ENCODE peak calls at places on chromosomes 13 and 19, in nine cellular contexts. C is thoracic aorta, G is suprapubic skin, K is tibial nerve, D is pancreas, I is psoas muscle, B is A549, T is heart right ventricle, M is A673. W is an unnamed sample.

GRCh38 chr19:18385675-18386542 is at the start of gene GDF15:
- DNase-seq in C (no peak), G (peak; percentile 87), K (peak; percentile 70), D (peak; percentile 96), I (peak; percentile 67), B (peak; percentile 87), T (peak; percentile 40), M (peak; percentile 36), W (peak; percentile 69)

GRCh38 chr19:12786149-12786870 is 5.0 kb upstream of the JUNB start:
- DNase-seq in C (no peak), G (peak; percentile 86), K (no peak), D (peak; percentile 88), I (peak; percentile 78), B (no peak), T (peak; percentile 72), M (no peak), W (peak; percentile 82)

GRCh38 chr13:109330941-109331340 is 455.4 kb downstream of the IRS2 start:
- DNase-seq in C (no peak), G (no peak), K (no peak), D (no peak), I (no peak), B (no peak), T (no peak), M (no peak), W (no peak)

GRCh38 chr19:7783991-7784421 is 21.0 kb downstream of the CLEC4M start:
- DNase-seq in C (no peak), G (no peak), K (peak; percentile 15), D (no peak), I (no peak), B (peak; percentile 25), T (no peak), M (no peak), W (no peak)

GRCh38 chr13:82822935-82823334 is 1059.3 kb downstream of the SLITRK1 start:
- DNase-seq in C (no peak), G (no peak), K (no peak), D (peak; percentile 10), I (peak; percentile 40), B (no peak), T (no peak), M (no peak), W (no peak)

GRCh38 chr13:86464193-86464592 is 665.0 kb upstream of the SLITRK6 start:
- DNase-seq in C (no peak), G (no peak), K (no peak), D (no peak), I (no peak), B (no peak), T (no peak), M (peak; percentile 21), W (no peak)

GRCh38 chr19:40578442-40578908 is 1.8 kb downstream of the SHKBP1 start:
- DNase-seq in C (no peak), G (no peak), K (no peak), D (no peak), I (no peak), B (peak; percentile 79), T (peak; percentile 47), M (peak; percentile 73), W (no peak)

GRCh38 chr13:92843549-92843948 is 383.1 kb upstream of the GPC6 start:
- DNase-seq in C (no peak), G (no peak), K (no peak), D (no peak), I (no peak), B (no peak), T (no peak), M (peak; percentile 26), W (no peak)

GRCh38 chr13:108084840-108085239 is 130.5 kb downstream of the LIG4 start:
- DNase-seq in C (no peak), G (no peak), K (no peak), D (no peak), I (no peak), B (no peak), T (no peak), M (no peak), W (no peak)

GRCh38 chr19:32858559-32858958 is 11.0 kb downstream of the SLC7A9 start:
- DNase-seq in C (no peak), G (no peak), K (no peak), D (no peak), I (no peak), B (no peak), T (no peak), M (no peak), W (no peak)

GRCh38 chr19:6800991-6801396 is 28.5 kb downstream of the VAV1 start:
- DNase-seq in C (no peak), G (no peak), K (no peak), D (no peak), I (no peak), B (peak; percentile 58), T (no peak), M (no peak), W (no peak)

GRCh38 chr13:79451500-79451962 is 29.4 kb upstream of the NDFIP2 start:
- DNase-seq in C (no peak), G (no peak), K (no peak), D (no peak), I (no peak), B (peak; percentile 13), T (no peak), M (peak; percentile 60), W (no peak)

GRCh38 chr19:1860133-1860775 is 3.1 kb downstream of the KLF16 start:
- DNase-seq in C (no peak), G (no peak), K (no peak), D (peak; percentile 64), I (no peak), B (no peak), T (peak; percentile 79), M (peak; percentile 87), W (peak; percentile 72)

GRCh38 chr13:96690998-96691397 is 303.3 kb downstream of the OXGR1 start:
- DNase-seq in C (no peak), G (no peak), K (no peak), D (no peak), I (no peak), B (no peak), T (no peak), M (no peak), W (no peak)

GRCh38 chr19:38229585-38230073 is 5.6 kb upstream of the DPF1 start:
- DNase-seq in C (no peak), G (no peak), K (no peak), D (peak; percentile 40), I (peak; percentile 69), B (peak; percentile 93), T (peak; percentile 52), M (peak; percentile 91), W (no peak)

GRCh38 chr13:48906200-48906599 is 69.5 kb upstream of the FNDC3A start:
- DNase-seq in C (no peak), G (no peak), K (no peak), D (no peak), I (no peak), B (no peak), T (no peak), M (no peak), W (no peak)

GRCh38 chr19:15373644-15374043 is 5.9 kb downstream of the AKAP8 start:
- DNase-seq in C (no peak), G (no peak), K (no peak), D (no peak), I (peak; percentile 57), B (no peak), T (no peak), M (no peak), W (no peak)

GRCh38 chr19:13849991-13850909 is 26.7 kb upstream of the NANOS3 start:
- DNase-seq in C (no peak), G (peak; percentile 88), K (peak; percentile 77), D (peak; percentile 94), I (peak; percentile 93), B (no peak), T (peak; percentile 84), M (peak; percentile 86), W (peak; percentile 79)
- H3K4me3 ChIP-seq in C (peak overlapping the region; percentile 64), G (peak overlapping the region; percentile 45), K (peak overlapping the region; percentile 45), D (no peak overlapping the region), I (peak overlapping the region; percentile 60), B (peak overlapping the region; percentile 30), T (peak overlapping the region; percentile 44), M (peak overlapping the region; percentile 38), W (peak overlapping the region; percentile 59)

GRCh38 chr13:99206226-99206625 is 5.6 kb downstream of the UBAC2 start:
- DNase-seq in C (no peak), G (no peak), K (no peak), D (no peak), I (no peak), B (no peak), T (no peak), M (no peak), W (no peak)
- H3K4me1 ChIP-seq in C (peaks cover 12% of the 10 kb centered on the region), G (peaks cover 54% of the 10 kb centered on the region), K (peaks cover 16% of the 10 kb centered on the region), D (no peaks in the 10 kb centered on the region), I (peaks cover 26% of the 10 kb centered on the region), B (peaks cover 7% of the 10 kb centered on the region), T (peaks cover 43% of the 10 kb centered on the region), M (no peaks in the 10 kb centered on the region), W (no peaks in the 10 kb centered on the region)

GRCh38 chr19:50358483-50359431 is 6.7 kb downstream of the NAPSA start:
- DNase-seq in C (no peak), G (no peak), K (no peak), D (peak; percentile 83), I (peak; percentile 83), B (no peak), T (peak; percentile 55), M (peak; percentile 90), W (no peak)
- H3K4me3 ChIP-seq in C (peak overlapping the region; percentile 83), G (peak overlapping the region; percentile 45), K (peak overlapping the region; percentile 48), D (peak overlapping the region; percentile 11), I (peak overlapping the region; percentile 65), B (no peak overlapping the region), T (peak overlapping the region; percentile 60), M (peak overlapping the region; percentile 65), W (peak overlapping the region; percentile 28)

GRCh38 chr19:16679811-16680210 is 18.9 kb downstream of the TMEM38A start:
- DNase-seq in C (no peak), G (no peak), K (no peak), D (no peak), I (no peak), B (no peak), T (no peak), M (no peak), W (no peak)

GRCh38 chr19:16677060-16677459 is 16.1 kb downstream of the TMEM38A start:
- DNase-seq in C (no peak), G (no peak), K (no peak), D (no peak), I (no peak), B (no peak), T (no peak), M (no peak), W (no peak)

GRCh38 chr19:16678498-16678897 is 17.6 kb downstream of the TMEM38A start:
- DNase-seq in C (no peak), G (no peak), K (no peak), D (no peak), I (no peak), B (no peak), T (no peak), M (no peak), W (no peak)

GRCh38 chr19:16673226-16673625 is 12.3 kb downstream of the TMEM38A start:
- DNase-seq in C (no peak), G (no peak), K (no peak), D (no peak), I (no peak), B (no peak), T (no peak), M (no peak), W (no peak)

DNA sequence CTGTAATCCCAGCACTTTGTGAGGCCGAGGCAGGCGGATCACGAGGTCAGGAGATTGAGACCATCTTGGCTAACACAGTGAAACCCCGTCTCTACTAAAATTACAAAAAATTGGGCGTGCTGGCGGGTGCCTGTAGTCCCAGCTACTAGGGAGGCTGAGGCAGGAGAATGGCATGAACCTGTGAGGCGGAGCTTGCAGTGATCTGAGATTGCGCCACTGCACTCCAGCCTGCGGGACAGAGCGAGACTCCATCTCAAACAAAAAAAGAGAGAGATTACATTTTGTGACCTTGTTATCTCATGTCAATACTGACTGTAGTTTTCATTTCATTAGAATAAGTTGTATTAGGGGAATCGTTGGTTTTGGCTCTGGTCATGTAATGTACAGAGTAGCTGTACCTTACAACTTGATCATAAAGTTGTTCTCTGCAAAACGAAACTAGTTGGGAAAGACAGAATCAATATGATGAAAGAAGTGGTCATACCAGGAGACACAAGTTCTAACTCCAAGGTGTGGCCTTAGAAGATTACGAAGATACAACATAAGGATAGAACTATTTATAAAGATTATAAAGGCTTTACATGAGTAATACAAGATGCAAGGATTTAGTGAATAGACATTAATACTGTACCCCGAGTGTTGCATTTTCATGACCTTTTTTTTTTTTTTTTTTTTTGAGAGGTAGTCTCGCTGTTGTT is 15.3 kb downstream of the TMEM38A start:
- DNase-seq in C (no peak), G (no peak), K (no peak), D (no peak), I (no peak), B (no peak), T (no peak), M (no peak), W (no peak)
- H3K4me1 ChIP-seq in C (no peaks in the 10 kb centered on the region), G (no peaks in the 10 kb centered on the region), K (no peaks in the 10 kb centered on the region), D (no peaks in the 10 kb centered on the region), I (peaks cover 24% of the 10 kb centered on the region), B (peaks cover 5% of the 10 kb centered on the region), T (peaks cover 19% of the 10 kb centered on the region), M (no peaks in the 10 kb centered on the region), W (no peaks in the 10 kb centered on the region)